ENCODE peak calls at places on chromosomes 3 and 15, in four cellular contexts. I is IMR-90, B is K562, W is endothelial cell of umbilical vein. Z is an unnamed sample.
A peak's percentile ranks its signal among the peaks of the same experiment; 100 is the strongest.

GRCh38 chr3:187798531-187799520 is 53.6 kb upstream of the BCL6 start:
- DNase-seq in W (no peak), B (no peak), I (no peak), Z (no peak)

GRCh38 chr3:190346541-190346940 is 24.3 kb upstream of the CLDN1 start:
- DNase-seq in I (peak; percentile 7), B (no peak), W (no peak), Z (no peak)

GRCh38 chr3:170734737-170735070 is 135.3 kb downstream of the RPL22L1 start:
- DNase-seq in W (no peak), B (no peak), I (no peak), Z (no peak)

GRCh38 chr3:8529197-8529637 is 27.6 kb downstream of the LMCD1 start:
- DNase-seq in W (peak; percentile 61), I (peak; percentile 73), B (no peak), Z (no peak)

GRCh38 chr15:40582726-40583246 is 11.3 kb upstream of the KNL1 start:
- DNase-seq in B (peak; percentile 26), W (peak; percentile 10), I (no peak), Z (no peak)

GRCh38 chr15:89506026-89506686 is 9.8 kb upstream of the RHCG start:
- DNase-seq in W (no peak), B (no peak), I (no peak), Z (no peak)

GRCh38 chr15:85743392-85744045 is 51.2 kb downstream of the KLHL25 start:
- DNase-seq in W (no peak), I (no peak), B (no peak), Z (no peak)

GRCh38 chr3:49358884-49359225 is 702 bp upstream of the GPX1 start:
- DNase-seq in B (no peak), I (no peak), W (peak; percentile 79), Z (no peak)

GRCh38 chr3:5195605-5196004 is 8.1 kb downstream of the EDEM1 start:
- DNase-seq in B (no peak), W (no peak), I (no peak), Z (no peak)

GRCh38 chr3:150384517-150385212 is 23.4 kb upstream of the TSC22D2 start:
- DNase-seq in B (peak; percentile 72), I (peak; percentile 12), W (no peak), Z (no peak)

GRCh38 chr15:25407950-25408349 is 30.9 kb downstream of the UBE3A start:
- DNase-seq in B (no peak), I (no peak), W (no peak), Z (no peak)

GRCh38 chr15:92807971-92808571 is 92.1 kb upstream of the CHD2 start:
- DNase-seq in B (no peak), W (peak; percentile 24), I (no peak), Z (no peak)

GRCh38 chr3:72722930-72723726 is 125.1 kb downstream of the SHQ1 start:
- DNase-seq in B (no peak), W (peak; percentile 57), I (peak; percentile 73), Z (no peak)

GRCh38 chr3:79587150-79587549 is 180.6 kb downstream of the ROBO1 start:
- DNase-seq in W (peak; percentile 60), I (no peak), B (no peak), Z (no peak)

GRCh38 chr3:38392604-38393163 is 46.1 kb downstream of the XYLB start:
- DNase-seq in I (no peak), B (no peak), W (no peak), Z (no peak)

DNA sequence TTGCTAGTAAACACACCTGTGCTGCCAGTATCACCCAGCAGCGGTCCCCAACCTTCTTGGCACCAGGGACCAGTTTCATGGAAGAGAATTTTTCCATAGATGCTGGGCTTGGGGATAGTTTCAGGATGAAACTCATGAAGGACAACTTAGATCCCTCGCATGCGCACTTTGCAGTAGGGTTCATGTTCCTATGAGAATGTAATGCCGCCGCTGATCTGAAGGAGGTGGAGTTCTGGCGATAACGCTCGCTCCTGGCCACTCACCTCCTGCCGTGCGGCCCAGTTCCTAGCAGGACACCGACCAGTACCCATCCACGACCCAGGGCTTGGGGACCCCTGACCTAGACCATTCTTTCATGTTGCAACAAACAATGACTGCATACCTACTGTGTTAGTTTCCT is 89.7 kb downstream of the TOP2B start:
- DNase-seq in W (no peak), B (no peak), I (no peak), Z (no peak)
- H3K9me1 ChIP-seq in W (no peaks in the 10 kb centered on the region), B (no peaks in the 10 kb centered on the region), I (peaks cover 10% of the 10 kb centered on the region), Z (no peaks in the 10 kb centered on the region)

GRCh38 chr3:28907616-28908015 is 373.3 kb upstream of the RBMS3 start:
- DNase-seq in B (no peak), W (no peak), I (no peak), Z (no peak)
- H3K4me1 ChIP-seq in B (no peaks in the 10 kb centered on the region), W (no peaks in the 10 kb centered on the region), I (no peaks in the 10 kb centered on the region), Z (no peaks in the 10 kb centered on the region)

GRCh38 chr3:81874738-81875137 is 113.3 kb upstream of the GBE1 start:
- DNase-seq in I (no peak), W (no peak), B (no peak), Z (no peak)
- H3K9me1 ChIP-seq in I (no peaks in the 10 kb centered on the region), W (no peaks in the 10 kb centered on the region), B (no peaks in the 10 kb centered on the region), Z (no peaks in the 10 kb centered on the region)

GRCh38 chr15:57496946-57497944 is 94.5 kb upstream of the MYZAP start:
- DNase-seq in W (no peak), B (no peak), I (no peak), Z (no peak)
- H3K4me1 ChIP-seq in W (peaks cover 5% of the 10 kb centered on the region), B (no peaks in the 10 kb centered on the region), I (no peaks in the 10 kb centered on the region), Z (peaks cover 10% of the 10 kb centered on the region)

DNA sequence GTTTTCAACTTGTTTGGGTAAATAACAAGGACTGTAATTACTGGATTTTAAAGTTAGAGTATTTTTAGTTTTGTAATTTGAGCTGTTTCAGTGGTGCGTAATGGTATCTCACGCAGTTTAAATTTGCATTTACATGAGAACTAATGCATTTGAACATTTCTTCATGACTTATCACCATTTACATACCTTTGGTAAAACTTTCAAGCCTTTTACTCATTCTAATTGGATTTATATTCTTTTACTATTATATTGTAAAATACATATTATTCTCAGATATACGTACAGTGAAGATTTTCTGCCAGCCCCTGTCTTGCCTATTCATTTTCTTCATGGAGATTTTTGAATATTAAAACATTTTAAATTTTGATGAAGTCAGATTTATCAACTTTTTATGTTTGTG is 703.8 kb downstream of the MECOM start:
- DNase-seq in I (no peak), W (no peak), B (no peak), Z (no peak)
- H3K9me1 ChIP-seq in I (no peaks in the 10 kb centered on the region), W (no peaks in the 10 kb centered on the region), B (no peaks in the 10 kb centered on the region), Z (no peaks in the 10 kb centered on the region)

GRCh38 chr3:123672429-123673146 is 87.7 kb upstream of the HACD2 start:
- DNase-seq in I (no peak), B (no peak), W (no peak), Z (no peak)
- H3K4me1 ChIP-seq in I (peaks cover 3% of the 10 kb centered on the region), B (no peaks in the 10 kb centered on the region), W (peaks cover 13% of the 10 kb centered on the region), Z (no peaks in the 10 kb centered on the region)

GRCh38 chr15:38823272-38823671 is 258.7 kb upstream of the RASGRP1 start:
- DNase-seq in W (peak; percentile 94), B (no peak), I (no peak), Z (no peak)
- H3K9me1 ChIP-seq in W (no peaks in the 10 kb centered on the region), B (no peaks in the 10 kb centered on the region), I (peaks cover 4% of the 10 kb centered on the region), Z (no peaks in the 10 kb centered on the region)

GRCh38 chr3:191958980-191959671 is 498.2 kb downstream of the PYDC2 start:
- DNase-seq in B (no peak), I (no peak), W (no peak), Z (no peak)
- H3K4me1 ChIP-seq in B (no peaks in the 10 kb centered on the region), I (no peaks in the 10 kb centered on the region), W (peaks cover 5% of the 10 kb centered on the region), Z (no peaks in the 10 kb centered on the region)

DNA sequence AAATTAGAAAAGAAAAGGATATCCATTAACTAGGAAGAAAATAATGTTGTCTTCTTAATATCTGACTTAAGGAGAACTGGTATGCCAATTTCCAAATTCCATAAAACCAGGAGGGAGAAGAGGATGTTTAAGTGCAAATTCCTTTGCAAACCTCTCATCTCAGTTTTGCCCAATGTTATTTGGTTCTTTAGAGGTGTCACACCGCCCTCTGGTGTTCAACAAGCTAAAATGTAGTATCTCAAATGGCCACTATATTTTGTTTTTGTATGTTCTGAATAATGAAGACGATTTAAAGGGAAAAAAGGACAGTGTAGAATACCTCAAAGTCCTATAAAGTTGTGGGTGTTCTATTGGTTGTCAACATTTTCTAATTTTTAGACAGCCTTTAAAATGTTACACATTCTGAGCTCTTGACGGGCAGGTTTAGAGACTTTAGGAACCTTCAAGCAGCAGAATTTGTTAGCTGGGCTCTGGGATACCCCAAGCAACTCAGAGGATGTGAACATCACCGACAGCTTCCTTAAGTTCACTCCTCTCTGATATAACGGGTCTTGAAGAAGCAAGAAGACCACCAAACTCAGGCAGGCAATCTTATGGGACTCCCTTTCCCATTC is 458.3 kb downstream of the MFSD1 start:
- DNase-seq in B (peak; percentile 31), W (peak; percentile 65), I (peak; percentile 77), Z (no peak)
- H3K9me1 ChIP-seq in B (no peaks in the 10 kb centered on the region), W (no peaks in the 10 kb centered on the region), I (no peaks in the 10 kb centered on the region), Z (no peaks in the 10 kb centered on the region)